ENCODE peak calls at places on chromosomes 5 and 9, in eight cellular contexts. V, O, I, F, E, H, C and M are unnamed samples.

GRCh38 chr9:33381231-33381791 is 21.1 kb downstream of the AQP7 start:
- DNase-seq in F (no peak), I (no peak), H (no peak), E (no peak), V (no peak), C (no peak), O (no peak), M (peak; percentile 35)

GRCh38 chr9:88476491-88477271 is 58.3 kb upstream of the NXNL2 start:
- DNase-seq in O (peak; percentile 19), H (no peak), C (no peak), F (peak; percentile 5), V (no peak), E (no peak), I (no peak), M (peak; percentile 35)

GRCh38 chr5:35430381-35431162 is 187.1 kb upstream of the SPEF2 start:
- DNase-seq in I (no peak), C (no peak), H (no peak), F (no peak), V (no peak), E (no peak), O (no peak), M (no peak)

GRCh38 chr9:130043654-130044623 is 950 bp upstream of the FNBP1 start:
- DNase-seq in F (no peak), C (peak; percentile 54), H (no peak), O (peak; percentile 59), I (no peak), V (no peak), E (no peak), M (no peak)

GRCh38 chr9:87655731-87656130 is 70.2 kb upstream of the CTSL start:
- DNase-seq in I (no peak), E (no peak), C (no peak), O (no peak), F (no peak), H (no peak), V (no peak), M (no peak)

GRCh38 chr5:52880541-52880940 is 92.8 kb downstream of the ITGA1 start:
- DNase-seq in V (no peak), E (no peak), I (no peak), H (no peak), F (no peak), O (no peak), C (no peak), M (no peak)

GRCh38 chr5:181223729-181224389 is 778 bp downstream of the TRIM41 start:
- DNase-seq in H (no peak), C (no peak), O (no peak), F (no peak), I (no peak), E (no peak), V (peak; percentile 48), M (no peak)

GRCh38 chr9:104553261-104553660 is 15.7 kb upstream of the OR13C8 start:
- DNase-seq in O (peak; percentile 12), C (no peak), I (no peak), V (no peak), H (no peak), E (peak; percentile 69), F (no peak), M (peak; percentile 37)

GRCh38 chr5:7856855-7857254 is 5.9 kb upstream of the CFAP90 start:
- DNase-seq in C (peak; percentile 16), F (no peak), E (no peak), O (peak; percentile 72), V (no peak), I (no peak), H (peak; percentile 29), M (peak; percentile 28)

GRCh38 chr9:128276574-128277270 is 646 bp downstream of the SWI5 start:
- DNase-seq in I (no peak), V (no peak), F (no peak), O (peak; percentile 29), H (no peak), E (peak; percentile 45), C (no peak), M (peak; percentile 65)

GRCh38 chr9:34994429-34995287 is 5.1 kb downstream of the DNAJB5 start:
- DNase-seq in O (peak; percentile 48), F (no peak), H (peak; percentile 44), I (no peak), E (peak; percentile 76), V (no peak), C (peak; percentile 36), M (peak; percentile 70)

GRCh38 chr5:52077941-52078825 is 694.9 kb downstream of the ISL1 start:
- DNase-seq in O (no peak), F (no peak), E (no peak), V (no peak), I (no peak), H (no peak), C (no peak), M (no peak)

GRCh38 chr5:34632805-34633414 is 23.2 kb upstream of the RAI14 start:
- DNase-seq in I (no peak), F (no peak), H (no peak), V (no peak), O (no peak), C (no peak), E (no peak), M (no peak)

GRCh38 chr5:107719207-107719606 is 48.5 kb upstream of the EFNA5 start:
- DNase-seq in E (peak; percentile 51), O (no peak), I (no peak), C (no peak), V (no peak), F (no peak), H (no peak), M (no peak)

GRCh38 chr9:27168496-27168895 is 59.5 kb downstream of the TEK start:
- DNase-seq in O (peak; percentile 51), H (no peak), E (no peak), C (no peak), F (no peak), I (no peak), V (no peak), M (no peak)

GRCh38 chr5:95956900-95957293 is 4.8 kb downstream of the ELL2 start:
- DNase-seq in C (no peak), F (no peak), O (no peak), I (no peak), H (peak; percentile 7), E (no peak), V (no peak), M (no peak)

GRCh38 chr9:37471942-37472679 is 6.9 kb upstream of the ZBTB5 start:
- DNase-seq in C (no peak), F (no peak), I (no peak), H (no peak), O (peak; percentile 84), V (no peak), E (peak; percentile 98), M (peak; percentile 97)

GRCh38 chr5:128062172-128062746 is 21.3 kb upstream of the SLC12A2 start:
- DNase-seq in I (no peak), E (peak; percentile 25), V (no peak), O (peak; percentile 80), C (no peak), F (no peak), H (no peak), M (peak; percentile 20)

GRCh38 chr5:27511061-27511460 is 472.7 kb upstream of the CDH9 start:
- DNase-seq in O (peak; percentile 5), I (no peak), F (no peak), V (no peak), C (no peak), H (no peak), E (no peak), M (peak; percentile 25)

GRCh38 chr9:130034570-130034969 is 8.4 kb downstream of the FNBP1 start:
- DNase-seq in E (peak; percentile 54), V (no peak), C (no peak), I (no peak), F (no peak), H (no peak), O (peak; percentile 90), M (no peak)

GRCh38 chr5:4079881-4080280 is 484.2 kb downstream of the IRX1 start:
- DNase-seq in O (no peak), H (no peak), C (no peak), V (no peak), I (no peak), E (no peak), F (no peak), M (no peak)